ENCODE peak calls at places on chromosomes 12 and 14, in four cellular contexts. E is HL-60, C is ovary, S is hypothalamus. Q is an unnamed sample.
A peak's percentile ranks its signal among the peaks of the same experiment; 100 is the strongest.

GRCh38 chr12:71626768-71627167 is 36.9 kb downstream of the ZFC3H1 start:
- DNase-seq in E (no peak), C (no peak), S (no peak), Q (no peak)

GRCh38 chr14:55180434-55180833 is 11.0 kb downstream of the DLGAP5 start:
- DNase-seq in C (no peak), S (no peak), E (no peak), Q (no peak)

GRCh38 chr12:58465418-58465817 is 454.9 kb downstream of the LRIG3 start:
- DNase-seq in C (no peak), S (no peak), E (no peak), Q (no peak)

GRCh38 chr14:61322799-61323290 is 1.5 kb downstream of the PRKCH start:
- DNase-seq in S (no peak), C (no peak), E (no peak), Q (no peak)

GRCh38 chr12:131021142-131021541 is 67.4 kb downstream of the ADGRD1 start:
- DNase-seq in C (no peak), S (no peak), E (no peak), Q (no peak)

GRCh38 chr12:109641422-109641821 is 67.8 kb downstream of the MVK start:
- DNase-seq in E (no peak), S (no peak), C (no peak), Q (no peak)

GRCh38 chr12:26198742-26199141 is 3.4 kb downstream of the SSPN start:
- DNase-seq in S (no peak), E (no peak), C (no peak), Q (peak; percentile 20)

GRCh38 chr12:67952787-67953186 is 36.5 kb upstream of the IFNG-AS1 start:
- DNase-seq in C (no peak), S (no peak), E (no peak), Q (no peak)

GRCh38 chr12:87382959-87383591 is 646.1 kb downstream of the C12orf50 start:
- DNase-seq in C (no peak), E (no peak), S (no peak), Q (no peak)

GRCh38 chr14:99284254-99285004 is 12.4 kb upstream of the BCL11B start:
- DNase-seq in S (no peak), E (no peak), C (no peak), Q (no peak)

GRCh38 chr12:56753566-56753965 is 1.4 kb upstream of the PRIM1 start:
- DNase-seq in C (no peak), S (no peak), E (no peak), Q (no peak)

GRCh38 chr12:40745386-40745785 is 53.1 kb downstream of the CNTN1 start:
- DNase-seq in S (no peak), C (no peak), E (no peak), Q (no peak)

GRCh38 chr14:21978184-21978998 is 304.8 kb upstream of the OR4E1 start:
- DNase-seq in S (no peak), C (no peak), E (peak; percentile 32), Q (no peak)

GRCh38 chr12:52230364-52231281 is 2.4 kb upstream of the KRT7 start:
- DNase-seq in C (no peak), S (no peak), E (no peak), Q (peak; percentile 91)

GRCh38 chr12:28698541-28698940 is 450.5 kb upstream of the FAR2 start:
- DNase-seq in C (no peak), E (no peak), S (no peak), Q (no peak)

GRCh38 chr12:52207895-52208294 is 16.1 kb upstream of the KRT80 start:
- DNase-seq in C (no peak), E (no peak), S (no peak), Q (no peak)

GRCh38 chr12:65823481-65824313 is 586 bp upstream of the HMGA2 start:
- DNase-seq in E (no peak), S (no peak), C (peak; percentile 47), Q (peak; percentile 51)

GRCh38 chr12:120833849-120834248 is 70.3 kb downstream of the SPPL3 start:
- DNase-seq in E (no peak), C (no peak), S (no peak), Q (no peak)

GRCh38 chr12:98799411-98799810 is 154.3 kb downstream of the APAF1 start:
- DNase-seq in E (no peak), C (no peak), S (no peak), Q (no peak)

GRCh38 chr14:105069887-105070759 is 4.9 kb upstream of the GPR132 start:
- DNase-seq in C (no peak), S (no peak), E (peak; percentile 88), Q (no peak)

GRCh38 chr14:103518416-103519042 is 4.1 kb downstream of the CKB start:
- DNase-seq in C (peak; percentile 81), E (peak; percentile 51), S (peak; percentile 71), Q (no peak)

GRCh38 chr12:78928200-78929074 is 63.9 kb downstream of the SYT1 start:
- DNase-seq in S (no peak), E (no peak), C (no peak), Q (no peak)

GRCh38 chr14:105467249-105467941 is 7.2 kb upstream of the CRIP2 start:
- DNase-seq in E (no peak), C (no peak), S (no peak), Q (no peak)

GRCh38 chr12:124453419-124454351 is 113.7 kb downstream of the NCOR2 start:
- DNase-seq in S (peak; percentile 36), E (peak; percentile 88), C (peak; percentile 58), Q (peak; percentile 59)

GRCh38 chr14:74663884-74664283 is 49.0 kb downstream of the AREL1 start:
- DNase-seq in E (no peak), C (no peak), S (no peak), Q (no peak)

GRCh38 chr14:75982724-75983358 is 1.0 kb upstream of the TGFB3 start:
- DNase-seq in C (peak; percentile 85), S (peak; percentile 68), E (peak; percentile 16), Q (no peak)

GRCh38 chr14:22502007-22502406 is 87.0 kb downstream of the DAD1 start:
- DNase-seq in C (no peak), S (no peak), E (no peak), Q (no peak)

GRCh38 chr12:103114296-103115055 is 157.0 kb downstream of the ASCL1 start:
- DNase-seq in C (no peak), S (no peak), E (no peak), Q (no peak)

GRCh38 chr12:75623631-75624118 is 112.3 kb upstream of the KRR1 start:
- DNase-seq in S (no peak), E (no peak), C (no peak), Q (peak; percentile 61)

GRCh38 chr12:116053479-116054195 is 223.9 kb downstream of the MED13L start:
- DNase-seq in C (peak; percentile 53), S (no peak), E (no peak), Q (no peak)

GRCh38 chr14:33127531-33127930 is 188.9 kb downstream of the NPAS3 start:
- DNase-seq in E (no peak), S (no peak), C (no peak), Q (no peak)

GRCh38 chr12:57005980-57006808 is at the start of gene ZBTB39:
- DNase-seq in S (peak; percentile 63), E (peak; percentile 48), C (peak; percentile 67), Q (no peak)

GRCh38 chr12:111840831-111841230 is 1.2 kb upstream of the MAPKAPK5 start:
- DNase-seq in C (no peak), S (no peak), E (no peak), Q (no peak)

GRCh38 chr14:97776890-97777564 is 979.8 kb downstream of the VRK1 start:
- DNase-seq in E (no peak), C (no peak), S (no peak), Q (no peak)

GRCh38 chr12:5864913-5865312 is 80.1 kb downstream of the ANO2 start:
- DNase-seq in E (no peak), S (no peak), C (no peak), Q (no peak)

GRCh38 chr14:96494331-96494730 is 7.9 kb upstream of the PAPOLA start:
- DNase-seq in E (no peak), S (no peak), C (no peak), Q (no peak)